ENCODE peak calls at places on chromosomes 12 and 14, in four cellular contexts. Y, L, N and C are unnamed samples.

GRCh38 chr12:102438047-102438822 is 42.1 kb downstream of the IGF1 start:
- DNase-seq in Y (no peak), L (peak; percentile 25), N (no peak), C (no peak)

GRCh38 chr12:922297-922696 is 27.2 kb downstream of the RAD52 start:
- DNase-seq in Y (no peak), L (no peak), N (no peak), C (no peak)

GRCh38 chr12:79938843-79939242 is 3.9 kb upstream of the PPP1R12A start:
- DNase-seq in Y (no peak), L (no peak), N (no peak), C (no peak)

GRCh38 chr14:21106191-21106505 is 5.3 kb downstream of the TMEM253 start:
- DNase-seq in Y (no peak), L (no peak), N (no peak), C (no peak)

GRCh38 chr14:90204516-90204915 is 51.8 kb upstream of the PSMC1 start:
- DNase-seq in Y (no peak), L (no peak), N (no peak), C (no peak)

GRCh38 chr12:5096241-5096880 is 52.7 kb downstream of the KCNA5 start:
- DNase-seq in Y (no peak), L (no peak), N (no peak), C (peak; percentile 4)

GRCh38 chr14:95760596-95760995 is 46.7 kb upstream of the TCL1A start:
- DNase-seq in Y (no peak), L (no peak), N (no peak), C (no peak)

GRCh38 chr14:91749857-91750256 is 18.0 kb upstream of the CATSPERB start:
- DNase-seq in Y (no peak), L (no peak), N (no peak), C (no peak)

GRCh38 chr14:103385994-103386491 is 828 bp downstream of the MARK3 start:
- DNase-seq in Y (no peak), L (no peak), N (no peak), C (no peak)

GRCh38 chr12:124228050-124228711 is 66.7 kb upstream of the RFLNA start:
- DNase-seq in Y (no peak), L (no peak), N (no peak), C (no peak)

GRCh38 chr14:36300337-36300736 is 20.1 kb downstream of the MBIP start:
- DNase-seq in Y (peak; percentile 8), L (no peak), N (no peak), C (no peak)

GRCh38 chr14:89000007-89000942 is 175.8 kb downstream of the TTC8 start:
- DNase-seq in Y (no peak), L (peak; percentile 56), N (no peak), C (peak; percentile 53)

GRCh38 chr12:113207621-113208040 is 13.6 kb upstream of the TPCN1 start:
- DNase-seq in Y (no peak), L (no peak), N (no peak), C (no peak)

GRCh38 chr12:27589419-27589818 is 65.4 kb downstream of the PPFIBP1 start:
- DNase-seq in Y (no peak), L (no peak), N (no peak), C (no peak)

GRCh38 chr12:104565606-104566243 is 109.0 kb downstream of the CHST11 start:
- DNase-seq in Y (no peak), L (no peak), N (no peak), C (no peak)

GRCh38 chr12:96812153-96812552 is 94.9 kb upstream of the NEDD1 start:
- DNase-seq in Y (no peak), L (no peak), N (no peak), C (no peak)

GRCh38 chr12:630656-631632 is 32.3 kb downstream of the NINJ2 start:
- DNase-seq in Y (no peak), L (no peak), N (peak; percentile 69), C (no peak)

GRCh38 chr12:131473261-131473660 is 237.6 kb upstream of the SFSWAP start:
- DNase-seq in Y (no peak), L (no peak), N (no peak), C (no peak)

GRCh38 chr12:76085159-76085868 is 829 bp upstream of the NAP1L1 start:
- DNase-seq in Y (no peak), L (no peak), N (no peak), C (no peak)

GRCh38 chr14:91606851-91607250 is 96.7 kb upstream of the PPP4R3A start:
- DNase-seq in Y (no peak), L (no peak), N (no peak), C (no peak)

GRCh38 chr14:65772901-65773574 is 360.5 kb downstream of the FUT8 start:
- DNase-seq in Y (no peak), L (no peak), N (no peak), C (no peak)

GRCh38 chr12:52816189-52816588 is 2.3 kb upstream of the KRT4 start:
- DNase-seq in Y (no peak), L (no peak), N (no peak), C (no peak)

GRCh38 chr12:18749381-18749957 is 11.6 kb downstream of the CAPZA3 start:
- DNase-seq in Y (no peak), L (no peak), N (no peak), C (no peak)

GRCh38 chr12:50923361-50924130 is 28.8 kb upstream of the HIGD1C start:
- DNase-seq in Y (no peak), L (no peak), N (no peak), C (no peak)

GRCh38 chr14:73746540-73747385 is 32.6 kb upstream of the PNMA1 start:
- DNase-seq in Y (no peak), L (no peak), N (no peak), C (no peak)

GRCh38 chr12:81080431-81080983 is 2.6 kb downstream of the ACSS3 start:
- DNase-seq in Y (no peak), L (no peak), N (no peak), C (no peak)

GRCh38 chr12:46164186-46164585 is 104.7 kb downstream of the SLC38A1 start:
- DNase-seq in Y (no peak), L (no peak), N (no peak), C (no peak)

GRCh38 chr14:61653507-61653906 is 41.8 kb upstream of the HIF1A start:
- DNase-seq in Y (no peak), L (no peak), N (no peak), C (no peak)

GRCh38 chr14:95889236-95889979 is 12.8 kb downstream of the TUNAR start:
- DNase-seq in Y (peak; percentile 5), L (no peak), N (no peak), C (no peak)

GRCh38 chr12:4817813-4818212 is 91.9 kb upstream of the KCNA1 start:
- DNase-seq in Y (no peak), L (no peak), N (no peak), C (no peak)

GRCh38 chr12:8556748-8557147 is 16.0 kb upstream of the CLEC4E start:
- DNase-seq in Y (no peak), L (no peak), N (no peak), C (no peak)

GRCh38 chr12:95974358-95974757 is 21.8 kb downstream of the HAL start:
- DNase-seq in Y (no peak), L (no peak), N (no peak), C (no peak)

DNA sequence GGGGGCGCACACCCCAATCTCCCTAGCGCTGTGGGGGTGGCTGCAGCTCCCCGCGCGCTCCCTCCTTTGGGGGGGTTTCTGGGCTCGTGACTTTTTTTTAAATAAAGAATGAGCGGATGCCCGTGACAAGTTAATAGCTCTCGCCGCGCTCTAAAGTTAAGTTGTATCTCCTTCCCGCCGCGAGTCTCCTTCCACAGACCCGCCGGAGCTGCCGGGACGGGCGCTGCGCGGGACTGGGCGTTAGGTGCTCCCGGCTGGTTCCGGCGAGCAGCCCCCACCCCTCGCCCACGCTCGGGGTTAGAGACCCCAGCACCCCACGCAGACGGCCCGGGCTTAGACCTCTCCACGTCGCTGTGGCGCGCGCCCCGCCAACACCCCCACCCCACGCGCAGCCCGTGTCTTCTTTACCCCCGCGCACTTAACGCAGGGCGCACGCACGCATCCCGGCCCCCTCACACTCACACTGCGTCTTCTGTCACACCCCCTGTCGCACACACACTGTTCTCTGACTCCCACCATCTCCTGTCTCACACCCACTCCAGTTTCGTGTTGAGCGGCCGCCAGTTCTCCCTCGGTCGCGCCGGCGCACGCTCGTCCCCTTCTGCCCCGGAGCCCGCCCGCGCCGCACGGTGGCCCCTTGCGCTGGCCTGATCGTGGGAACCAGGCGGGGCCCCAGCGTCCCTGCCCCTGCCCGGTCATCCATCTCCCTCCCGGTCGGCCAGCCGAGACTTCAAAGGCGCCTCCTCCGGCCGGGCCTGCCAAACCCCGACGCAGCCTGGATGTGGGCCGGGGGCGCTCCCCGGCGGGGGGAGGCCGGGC is 82.4 kb upstream of the HMGA2 start:
- DNase-seq in Y (no peak), L (peak; percentile 11), N (peak; percentile 84), C (no peak)
- TF ChIP-seq EGR1 in Y (no peak), L (no peak), N (no peak), C (no peak)

GRCh38 chr14:105324080-105324778 is 9.7 kb downstream of the PACS2 start:
- DNase-seq in Y (no peak), L (no peak), N (peak; percentile 48), C (no peak)
- TF ChIP-seq POLR2AphosphoS5 in Y (no peak), L (no peak), N (no peak), C (no peak)

DNA sequence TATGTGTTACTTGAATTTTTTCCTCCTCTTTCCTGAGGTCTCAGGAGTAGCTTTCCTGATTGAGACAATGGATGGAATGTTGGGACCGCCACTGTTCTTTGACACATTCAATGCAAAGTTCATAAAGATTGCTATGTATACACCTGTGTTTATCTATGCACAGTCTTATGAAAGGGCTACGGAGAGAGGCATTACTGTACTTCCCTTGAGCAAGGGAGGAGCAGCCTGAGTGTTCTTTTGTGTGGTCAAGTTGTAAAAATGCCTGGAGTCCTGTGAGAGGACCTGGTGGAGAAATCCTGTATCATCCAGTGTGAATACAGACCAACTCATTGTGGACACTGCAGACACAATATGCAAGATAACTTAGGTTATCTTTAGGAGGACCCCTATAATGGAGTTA is 1.2 kb downstream of the SRGAP1 start:
- DNase-seq in Y (no peak), L (no peak), N (no peak), C (no peak)
- TF ChIP-seq EGR1 in Y (no peak), L (no peak), N (no peak), C (no peak)

DNA sequence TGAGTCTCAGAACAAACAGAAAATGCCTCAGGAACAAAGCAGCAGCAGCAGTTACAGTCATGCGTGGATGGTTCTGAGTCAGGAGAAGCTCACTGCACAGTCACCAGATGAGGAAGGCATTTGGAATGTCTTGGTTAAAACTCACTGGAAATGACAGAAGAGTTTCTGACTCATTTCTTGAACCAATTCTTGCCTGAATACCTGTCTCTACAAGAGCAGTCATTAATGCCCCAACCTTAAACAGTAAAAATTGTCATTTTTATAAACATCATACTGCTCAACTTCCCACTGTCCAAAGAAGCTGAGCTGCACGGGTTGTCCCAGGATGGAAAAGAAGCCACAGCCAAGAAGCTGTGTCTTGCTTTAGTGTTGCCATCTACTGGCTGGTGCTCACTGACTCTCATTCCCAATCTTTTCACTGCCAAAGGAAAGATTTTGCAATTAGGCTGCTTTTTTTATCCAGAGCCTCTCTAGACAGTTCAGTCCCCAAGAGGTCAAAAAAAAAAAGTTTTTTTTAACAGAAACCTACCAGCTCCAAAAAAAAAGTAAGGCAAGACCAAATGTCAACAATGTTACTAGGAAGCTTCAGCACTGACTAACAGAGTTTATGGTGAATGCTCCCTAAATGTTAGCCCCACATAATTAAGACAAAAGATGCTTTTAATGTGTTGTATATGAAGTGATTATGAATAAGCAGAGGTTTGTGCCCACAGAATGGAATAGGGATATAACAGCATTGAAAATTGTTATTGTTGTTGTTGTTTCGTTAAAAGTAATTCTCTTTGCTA is 40.4 kb downstream of the KICS2 start:
- DNase-seq in Y (no peak), L (no peak), N (no peak), C (peak; percentile 92)
- TF ChIP-seq POLR2AphosphoS5 in Y (no peak), L (no peak), N (no peak), C (peak; percentile 21)